ENCODE peak calls at places on chromosomes 16 and 17, in six cellular contexts. Y is stimulated activated CD8-positive, alpha-beta memory T cell treated with anti-CD3 and anti-CD28 coated beads, Interleukin-15, amount 100 ng/mL, for 4 hours; H is non-pigmented ciliary epithelial cell; N is HT-29; X is NCI-H1436; U is posterior cingulate gyrus. S is an unnamed sample.
A peak's percentile ranks its signal among the peaks of the same experiment; 100 is the strongest.

GRCh38 chr16:87919681-87919994 is 16.7 kb downstream of the CA5A start:
- DNase-seq in Y (no peak), H (no peak), U (no peak), X (no peak), N (no peak), S (no peak)

GRCh38 chr17:74442670-74443515 is 11.0 kb downstream of the GPRC5C start:
- DNase-seq in U (peak; percentile 77), H (no peak), Y (no peak), X (peak; percentile 54), N (peak; percentile 85), S (no peak)

GRCh38 chr16:81939164-81940067 is 71.9 kb downstream of the SDR42E1 start:
- DNase-seq in Y (no peak), X (no peak), H (no peak), N (peak; percentile 53), U (no peak), S (no peak)

GRCh38 chr17:74446551-74447500 is 14.9 kb downstream of the GPRC5C start:
- DNase-seq in N (no peak), H (no peak), X (no peak), U (no peak), Y (no peak), S (no peak)

GRCh38 chr16:23061669-23062068 is 87.6 kb downstream of the USP31 start:
- DNase-seq in H (peak; percentile 14), U (no peak), N (no peak), Y (no peak), X (no peak), S (no peak)

GRCh38 chr17:48374650-48375230 is 55.3 kb downstream of the SKAP1 start:
- DNase-seq in X (peak; percentile 50), U (no peak), N (peak; percentile 75), Y (no peak), H (no peak), S (no peak)

GRCh38 chr17:82091264-82092066 is 6.6 kb downstream of the FASN start:
- DNase-seq in N (no peak), H (no peak), U (no peak), X (no peak), Y (no peak), S (no peak)

GRCh38 chr17:73553311-73553710 is 90.9 kb downstream of the SDK2 start:
- DNase-seq in X (no peak), Y (no peak), H (no peak), U (no peak), N (no peak), S (no peak)

GRCh38 chr16:85072947-85073346 is 39.3 kb downstream of the CIBAR2 start:
- DNase-seq in H (no peak), N (peak; percentile 67), Y (no peak), X (no peak), U (no peak), S (no peak)

GRCh38 chr16:10970065-10970464 is 25.7 kb downstream of the CLEC16A start:
- DNase-seq in N (no peak), Y (no peak), H (no peak), X (no peak), U (no peak), S (no peak)

GRCh38 chr16:2471016-2471652 is at the start of gene NTN3:
- DNase-seq in U (no peak), Y (no peak), N (no peak), H (no peak), X (peak; percentile 66), S (no peak)

GRCh38 chr17:40121886-40122465 is at the start of gene MSL1:
- DNase-seq in X (peak; percentile 73), N (peak; percentile 76), Y (peak; percentile 78), U (peak; percentile 86), H (no peak), S (peak; percentile 75)

GRCh38 chr17:57603978-57604377 is 141.1 kb downstream of the CCDC182 start:
- DNase-seq in H (no peak), U (no peak), X (peak; percentile 55), N (no peak), Y (peak; percentile 38), S (peak; percentile 24)

GRCh38 chr16:85003723-85004586 is 7.4 kb downstream of the ZDHHC7 start:
- DNase-seq in Y (no peak), H (no peak), X (no peak), U (no peak), N (no peak), S (no peak)

GRCh38 chr17:48622857-48623256 is 3.3 kb downstream of the HOXB9 start:
- DNase-seq in X (no peak), N (no peak), U (no peak), H (no peak), Y (no peak), S (no peak)

GRCh38 chr16:4937782-4938682 is 1.1 kb upstream of the PPL start:
- DNase-seq in H (no peak), N (no peak), X (no peak), U (no peak), Y (no peak), S (no peak)

GRCh38 chr17:17994770-17995169 is 22.1 kb downstream of the DRC3 start:
- DNase-seq in U (no peak), H (no peak), N (no peak), Y (no peak), X (no peak), S (no peak)

GRCh38 chr17:1179635-1180433 is at the start of gene ABR:
- DNase-seq in U (no peak), N (no peak), X (peak; percentile 44), Y (peak; percentile 49), H (no peak), S (peak; percentile 38)

GRCh38 chr17:38922538-38923291 is 2.7 kb upstream of the LASP1NB start:
- DNase-seq in Y (no peak), N (peak; percentile 80), H (no peak), X (peak; percentile 5), U (no peak), S (no peak)

GRCh38 chr17:74340470-74341023 is 14.5 kb downstream of the KIF19 start:
- DNase-seq in H (no peak), Y (no peak), X (peak; percentile 39), U (peak; percentile 69), N (no peak), S (no peak)

GRCh38 chr16:50368410-50369132 is at the start of gene BRD7:
- DNase-seq in H (no peak), U (peak; percentile 59), N (peak; percentile 51), X (peak; percentile 65), Y (peak; percentile 60), S (peak; percentile 38)

GRCh38 chr17:32541640-32542039 is 54.8 kb downstream of the CDK5R1 start:
- DNase-seq in N (no peak), U (no peak), X (no peak), H (no peak), Y (no peak), S (no peak)

GRCh38 chr16:49748322-49748721 is 107.6 kb downstream of the ZNF423 start:
- DNase-seq in H (no peak), U (no peak), Y (no peak), X (peak; percentile 56), N (no peak), S (no peak)

GRCh38 chr17:63445571-63446217 is 412 bp downstream of the CYB561 start:
- DNase-seq in Y (peak; percentile 68), N (peak; percentile 52), X (no peak), H (no peak), U (no peak), S (peak; percentile 63)

GRCh38 chr17:80358861-80359260 is 56.1 kb upstream of the ENDOV start:
- DNase-seq in X (no peak), N (no peak), Y (no peak), U (no peak), H (no peak), S (no peak)